ENCODE peak calls at places on chromosome 2, in six cellular contexts. One of them, this sample, is unnamed.

GRCh38 chr2:218988164-218988563 is 3.2 kb upstream of the FEV start:
- DNase-seq in right atrium auricular region: no peak
- DNase-seq in SIG-M5: no peak
- DNase-seq in activated CD4-positive, alpha-beta T cell treated with anti-CD3 and anti-CD28 coated beads, Interleukin-2, amount 50 U/mL, for 24 hours: no peak
- DNase-seq in aorta: no peak
- DNase-seq in stimulated activated CD8-positive, alpha-beta memory T cell treated with anti-CD3 and anti-CD28 coated beads, Interleukin-4, amount 100 ng/mL, for 4 hours: no peak
- DNase-seq in this sample: no peak

GRCh38 chr2:26561918-26562810 is 79.0 kb downstream of the CIB4 start:
- DNase-seq in activated CD4-positive, alpha-beta T cell treated with anti-CD3 and anti-CD28 coated beads, Interleukin-2, amount 50 U/mL, for 24 hours: no peak
- DNase-seq in stimulated activated CD8-positive, alpha-beta memory T cell treated with anti-CD3 and anti-CD28 coated beads, Interleukin-4, amount 100 ng/mL, for 4 hours: no peak
- DNase-seq in aorta: peak; percentile 64
- DNase-seq in SIG-M5: no peak
- DNase-seq in right atrium auricular region: no peak
- DNase-seq in this sample: peak; percentile 45

GRCh38 chr2:26068602-26069298 is 34.9 kb downstream of the RAB10 start:
- DNase-seq in stimulated activated CD8-positive, alpha-beta memory T cell treated with anti-CD3 and anti-CD28 coated beads, Interleukin-4, amount 100 ng/mL, for 4 hours: peak; percentile 40
- DNase-seq in right atrium auricular region: no peak
- DNase-seq in SIG-M5: peak; percentile 52
- DNase-seq in aorta: no peak
- DNase-seq in activated CD4-positive, alpha-beta T cell treated with anti-CD3 and anti-CD28 coated beads, Interleukin-2, amount 50 U/mL, for 24 hours: peak; percentile 55
- DNase-seq in this sample: no peak

GRCh38 chr2:131055169-131056065 is 37.8 kb downstream of the FAM168B start:
- DNase-seq in right atrium auricular region: no peak
- DNase-seq in activated CD4-positive, alpha-beta T cell treated with anti-CD3 and anti-CD28 coated beads, Interleukin-2, amount 50 U/mL, for 24 hours: no peak
- DNase-seq in stimulated activated CD8-positive, alpha-beta memory T cell treated with anti-CD3 and anti-CD28 coated beads, Interleukin-4, amount 100 ng/mL, for 4 hours: no peak
- DNase-seq in SIG-M5: no peak
- DNase-seq in aorta: no peak
- DNase-seq in this sample: no peak

GRCh38 chr2:152335016-152335850 is at the start of gene FMNL2:
- DNase-seq in SIG-M5: no peak
- DNase-seq in right atrium auricular region: peak; percentile 88
- DNase-seq in stimulated activated CD8-positive, alpha-beta memory T cell treated with anti-CD3 and anti-CD28 coated beads, Interleukin-4, amount 100 ng/mL, for 4 hours: no peak
- DNase-seq in aorta: peak; percentile 89
- DNase-seq in activated CD4-positive, alpha-beta T cell treated with anti-CD3 and anti-CD28 coated beads, Interleukin-2, amount 50 U/mL, for 24 hours: peak; percentile 10
- DNase-seq in this sample: peak; percentile 94

GRCh38 chr2:19664651-19665050 is 237.1 kb downstream of the TTC32 start:
- DNase-seq in right atrium auricular region: no peak
- DNase-seq in SIG-M5: no peak
- DNase-seq in aorta: no peak
- DNase-seq in stimulated activated CD8-positive, alpha-beta memory T cell treated with anti-CD3 and anti-CD28 coated beads, Interleukin-4, amount 100 ng/mL, for 4 hours: no peak
- DNase-seq in activated CD4-positive, alpha-beta T cell treated with anti-CD3 and anti-CD28 coated beads, Interleukin-2, amount 50 U/mL, for 24 hours: no peak
- DNase-seq in this sample: peak; percentile 11

GRCh38 chr2:110101280-110101844 is 14.3 kb downstream of the MALL start:
- DNase-seq in aorta: peak; percentile 98
- DNase-seq in SIG-M5: no peak
- DNase-seq in right atrium auricular region: peak; percentile 97
- DNase-seq in stimulated activated CD8-positive, alpha-beta memory T cell treated with anti-CD3 and anti-CD28 coated beads, Interleukin-4, amount 100 ng/mL, for 4 hours: no peak
- DNase-seq in activated CD4-positive, alpha-beta T cell treated with anti-CD3 and anti-CD28 coated beads, Interleukin-2, amount 50 U/mL, for 24 hours: no peak
- DNase-seq in this sample: peak; percentile 41

GRCh38 chr2:16973586-16974274 is 308.1 kb upstream of the CYRIA start:
- DNase-seq in activated CD4-positive, alpha-beta T cell treated with anti-CD3 and anti-CD28 coated beads, Interleukin-2, amount 50 U/mL, for 24 hours: no peak
- DNase-seq in right atrium auricular region: no peak
- DNase-seq in SIG-M5: no peak
- DNase-seq in aorta: no peak
- DNase-seq in stimulated activated CD8-positive, alpha-beta memory T cell treated with anti-CD3 and anti-CD28 coated beads, Interleukin-4, amount 100 ng/mL, for 4 hours: no peak
- DNase-seq in this sample: no peak

GRCh38 chr2:31539505-31539904 is 41.2 kb downstream of the SRD5A2 start:
- DNase-seq in stimulated activated CD8-positive, alpha-beta memory T cell treated with anti-CD3 and anti-CD28 coated beads, Interleukin-4, amount 100 ng/mL, for 4 hours: no peak
- DNase-seq in right atrium auricular region: no peak
- DNase-seq in aorta: no peak
- DNase-seq in activated CD4-positive, alpha-beta T cell treated with anti-CD3 and anti-CD28 coated beads, Interleukin-2, amount 50 U/mL, for 24 hours: no peak
- DNase-seq in SIG-M5: no peak
- DNase-seq in this sample: no peak

GRCh38 chr2:181991171-181991885 is 5.7 kb downstream of the PPP1R1C start:
- DNase-seq in right atrium auricular region: no peak
- DNase-seq in stimulated activated CD8-positive, alpha-beta memory T cell treated with anti-CD3 and anti-CD28 coated beads, Interleukin-4, amount 100 ng/mL, for 4 hours: no peak
- DNase-seq in SIG-M5: peak; percentile 42
- DNase-seq in aorta: no peak
- DNase-seq in activated CD4-positive, alpha-beta T cell treated with anti-CD3 and anti-CD28 coated beads, Interleukin-2, amount 50 U/mL, for 24 hours: no peak
- DNase-seq in this sample: no peak

GRCh38 chr2:217434183-217434620 is 568.6 kb downstream of the TNS1 start:
- DNase-seq in stimulated activated CD8-positive, alpha-beta memory T cell treated with anti-CD3 and anti-CD28 coated beads, Interleukin-4, amount 100 ng/mL, for 4 hours: peak; percentile 7
- DNase-seq in aorta: peak; percentile 91
- DNase-seq in SIG-M5: no peak
- DNase-seq in activated CD4-positive, alpha-beta T cell treated with anti-CD3 and anti-CD28 coated beads, Interleukin-2, amount 50 U/mL, for 24 hours: no peak
- DNase-seq in right atrium auricular region: peak; percentile 90
- DNase-seq in this sample: peak; percentile 84

GRCh38 chr2:119730598-119731278 is 29.0 kb upstream of the PTPN4 start:
- DNase-seq in right atrium auricular region: no peak
- DNase-seq in activated CD4-positive, alpha-beta T cell treated with anti-CD3 and anti-CD28 coated beads, Interleukin-2, amount 50 U/mL, for 24 hours: no peak
- DNase-seq in aorta: no peak
- DNase-seq in stimulated activated CD8-positive, alpha-beta memory T cell treated with anti-CD3 and anti-CD28 coated beads, Interleukin-4, amount 100 ng/mL, for 4 hours: no peak
- DNase-seq in SIG-M5: no peak
- DNase-seq in this sample: peak; percentile 26

GRCh38 chr2:234279646-234280045 is 217.2 kb downstream of the ARL4C start:
- DNase-seq in stimulated activated CD8-positive, alpha-beta memory T cell treated with anti-CD3 and anti-CD28 coated beads, Interleukin-4, amount 100 ng/mL, for 4 hours: no peak
- DNase-seq in activated CD4-positive, alpha-beta T cell treated with anti-CD3 and anti-CD28 coated beads, Interleukin-2, amount 50 U/mL, for 24 hours: no peak
- DNase-seq in right atrium auricular region: no peak
- DNase-seq in aorta: no peak
- DNase-seq in SIG-M5: no peak
- DNase-seq in this sample: no peak

This sample was measured in ecto neural progenitor cell.